ENCODE peak calls at places on chromosomes 12 and 14, in ten cellular contexts. V, M, Q, D, J, H, Z, T, K and L are unnamed samples.

GRCh38 chr12:3490848-3491382 is at the start of gene PRMT8:
- DNase-seq in V (peak; percentile 6), M (no peak), Q (no peak), D (no peak), J (no peak), H (no peak), Z (peak; percentile 54), T (no peak), K (peak; percentile 17), L (no peak)

GRCh38 chr12:132208153-132208823 is 64.0 kb downstream of the NOC4L start:
- DNase-seq in V (no peak), M (no peak), Q (no peak), D (no peak), J (no peak), H (no peak), Z (no peak), T (no peak), K (no peak), L (no peak)

GRCh38 chr12:125403145-125403789 is 338.0 kb downstream of the AACS start:
- DNase-seq in V (peak; percentile 51), M (no peak), Q (no peak), D (peak; percentile 36), J (no peak), H (no peak), Z (peak; percentile 53), T (peak; percentile 20), K (peak; percentile 23), L (no peak)

GRCh38 chr12:49546481-49546880 is 7.7 kb downstream of the KCNH3 start:
- DNase-seq in V (no peak), M (no peak), Q (no peak), D (no peak), J (no peak), H (no peak), Z (no peak), T (no peak), K (no peak), L (no peak)

GRCh38 chr12:50261654-50262053 is 21.7 kb downstream of the LIMA1 start:
- DNase-seq in V (peak; percentile 25), M (no peak), Q (no peak), D (no peak), J (no peak), H (no peak), Z (no peak), T (no peak), K (no peak), L (no peak)

GRCh38 chr14:71324767-71325272 is 417.6 kb downstream of the PCNX1 start:
- DNase-seq in V (peak; percentile 59), M (no peak), Q (peak; percentile 59), D (peak; percentile 43), J (peak; percentile 45), H (no peak), Z (peak; percentile 13), T (peak; percentile 13), K (peak; percentile 64), L (no peak)

GRCh38 chr12:3726455-3726854 is 26.5 kb downstream of the CRACR2A start:
- DNase-seq in V (no peak), M (no peak), Q (no peak), D (no peak), J (no peak), H (no peak), Z (no peak), T (no peak), K (no peak), L (no peak)

GRCh38 chr12:90124289-90124688 is 415.7 kb upstream of the ATP2B1 start:
- DNase-seq in V (peak; percentile 26), M (no peak), Q (no peak), D (no peak), J (no peak), H (no peak), Z (no peak), T (no peak), K (no peak), L (no peak)

GRCh38 chr14:24895243-24895583 is 154.7 kb downstream of the STXBP6 start:
- DNase-seq in V (no peak), M (no peak), Q (no peak), D (no peak), J (no peak), H (peak; percentile 46), Z (no peak), T (no peak), K (no peak), L (no peak)

GRCh38 chr14:77570706-77571293 is 45.6 kb downstream of the SPTLC2 start:
- DNase-seq in V (no peak), M (no peak), Q (no peak), D (no peak), J (no peak), H (no peak), Z (no peak), T (no peak), K (no peak), L (no peak)

GRCh38 chr12:81819991-81820633 is 61.0 kb upstream of the PPFIA2 start:
- DNase-seq in V (peak; percentile 18), M (no peak), Q (no peak), D (no peak), J (no peak), H (peak; percentile 15), Z (no peak), T (no peak), K (no peak), L (no peak)

GRCh38 chr14:72126091-72126490 is 193.9 kb downstream of the RGS6 start:
- DNase-seq in V (no peak), M (no peak), Q (no peak), D (no peak), J (no peak), H (no peak), Z (no peak), T (no peak), K (no peak), L (no peak)

GRCh38 chr12:122413516-122414404 is 8.7 kb downstream of the CLIP1 start:
- DNase-seq in V (no peak), M (no peak), Q (no peak), D (no peak), J (no peak), H (peak; percentile 42), Z (no peak), T (peak; percentile 46), K (no peak), L (no peak)

GRCh38 chr14:94128216-94128839 is 1.1 kb downstream of the IFI27L2 start:
- DNase-seq in V (no peak), M (no peak), Q (no peak), D (no peak), J (no peak), H (no peak), Z (no peak), T (no peak), K (no peak), L (no peak)

GRCh38 chr14:32507029-32507984 is 178.2 kb downstream of the AKAP6 start:
- DNase-seq in V (peak; percentile 88), M (no peak), Q (no peak), D (peak; percentile 1), J (no peak), H (peak; percentile 63), Z (no peak), T (no peak), K (no peak), L (peak; percentile 33)

GRCh38 chr14:89201645-89202044 is 215.4 kb downstream of the FOXN3 start:
- DNase-seq in V (no peak), M (no peak), Q (no peak), D (no peak), J (no peak), H (no peak), Z (no peak), T (peak; percentile 31), K (no peak), L (no peak)

GRCh38 chr12:131755305-131756113 is 44.6 kb downstream of the SFSWAP start:
- DNase-seq in V (peak; percentile 29), M (no peak), Q (peak; percentile 6), D (no peak), J (no peak), H (no peak), Z (peak; percentile 59), T (peak; percentile 71), K (no peak), L (peak; percentile 16)

GRCh38 chr12:109621271-109621671 is 47.7 kb downstream of the MVK start:
- DNase-seq in V (no peak), M (no peak), Q (no peak), D (no peak), J (no peak), H (peak; percentile 69), Z (no peak), T (no peak), K (no peak), L (no peak)

GRCh38 chr12:114411081-114411836 is 5.3 kb upstream of the TBX5 start:
- DNase-seq in V (no peak), M (no peak), Q (no peak), D (no peak), J (no peak), H (no peak), Z (no peak), T (no peak), K (no peak), L (no peak)